ENCODE peak calls at places on chromosome 7, in five cellular contexts. K is gastrocnemius medialis, Y is A549, L is tibial nerve, F is transverse colon. E is an unnamed sample.
A peak's percentile ranks its signal among the peaks of the same experiment; 100 is the strongest.

GRCh38 chr7:130369831-130370230 is 10.5 kb upstream of the CPA1 start:
- DNase-seq in K (no peak), F (no peak), Y (no peak), L (no peak), E (no peak)

GRCh38 chr7:83732305-83732704 is 83.4 kb upstream of the SEMA3E start:
- DNase-seq in L (no peak), Y (no peak), F (no peak), K (no peak), E (no peak)

GRCh38 chr7:92833766-92834605 is 2.4 kb downstream of the CDK6 start:
- DNase-seq in Y (peak; percentile 80), L (peak; percentile 72), F (peak; percentile 88), K (peak; percentile 22), E (peak; percentile 40)

GRCh38 chr7:99139031-99139430 is 4.9 kb downstream of the SMURF1 start:
- DNase-seq in F (no peak), Y (no peak), L (no peak), K (no peak), E (no peak)

GRCh38 chr7:5143935-5144903 is 45.8 kb upstream of the WIPI2 start:
- DNase-seq in L (no peak), Y (no peak), F (peak; percentile 23), K (no peak), E (no peak)

GRCh38 chr7:43462836-43463235 is 120.1 kb upstream of the STK17A start:
- DNase-seq in F (no peak), Y (no peak), L (peak; percentile 29), K (no peak), E (no peak)

GRCh38 chr7:67359900-67360299 is 363.3 kb downstream of the TYW1 start:
- DNase-seq in Y (no peak), L (no peak), F (no peak), K (peak; percentile 10), E (no peak)

GRCh38 chr7:151057038-151057736 is 510 bp downstream of the CDK5 start:
- DNase-seq in L (no peak), F (no peak), K (no peak), Y (no peak), E (peak; percentile 74)

GRCh38 chr7:1550005-1550845 is 5.8 kb downstream of the TMEM184A start:
- DNase-seq in K (no peak), Y (no peak), L (no peak), F (no peak), E (no peak)

GRCh38 chr7:158880973-158881372 is 24.6 kb downstream of the DYNC2I1 start:
- DNase-seq in L (no peak), F (no peak), Y (no peak), K (no peak), E (no peak)

GRCh38 chr7:95730493-95731280 is 41.7 kb upstream of the DYNC1I1 start:
- DNase-seq in K (no peak), F (no peak), Y (no peak), L (no peak), E (no peak)

GRCh38 chr7:129851810-129852209 is 101.0 kb downstream of the UBE2H start:
- DNase-seq in F (no peak), L (no peak), Y (no peak), K (no peak), E (no peak)

GRCh38 chr7:55309040-55309991 is 55.8 kb upstream of the LANCL2 start:
- DNase-seq in F (peak; percentile 11), K (peak; percentile 23), L (no peak), Y (no peak), E (no peak)

GRCh38 chr7:49166441-49166840 is 242.1 kb downstream of the CDC14C start:
- DNase-seq in L (no peak), F (no peak), Y (peak; percentile 15), K (no peak), E (no peak)

GRCh38 chr7:112116894-112117293 is 89.3 kb downstream of the DOCK4 start:
- DNase-seq in L (no peak), F (no peak), Y (no peak), K (no peak), E (no peak)

GRCh38 chr7:55185941-55186609 is 167.3 kb downstream of the EGFR start:
- DNase-seq in L (no peak), F (no peak), K (peak; percentile 77), Y (peak; percentile 85), E (peak; percentile 100)

GRCh38 chr7:122628651-122629411 is 70.1 kb downstream of the RNF133 start:
- DNase-seq in F (no peak), Y (no peak), K (no peak), L (no peak), E (no peak)

GRCh38 chr7:158317238-158318205 is 270.1 kb downstream of the PTPRN2 start:
- DNase-seq in L (no peak), K (no peak), F (no peak), Y (no peak), E (no peak)

GRCh38 chr7:142383826-142384507 is 126.1 kb upstream of the PRSS58 start:
- DNase-seq in Y (no peak), F (no peak), L (no peak), K (no peak), E (no peak)

GRCh38 chr7:1667566-1668485 is 2.3 kb upstream of the ELFN1 start:
- DNase-seq in L (no peak), F (no peak), K (peak; percentile 8), Y (no peak), E (no peak)

GRCh38 chr7:7570584-7570983 is 3.9 kb downstream of the MIOS start:
- DNase-seq in F (no peak), K (no peak), L (no peak), Y (no peak), E (no peak)
- TF ChIP-seq POLR2A in F (no peak), K (no peak), L (no peak), Y (no peak), E (no peak)

DNA sequence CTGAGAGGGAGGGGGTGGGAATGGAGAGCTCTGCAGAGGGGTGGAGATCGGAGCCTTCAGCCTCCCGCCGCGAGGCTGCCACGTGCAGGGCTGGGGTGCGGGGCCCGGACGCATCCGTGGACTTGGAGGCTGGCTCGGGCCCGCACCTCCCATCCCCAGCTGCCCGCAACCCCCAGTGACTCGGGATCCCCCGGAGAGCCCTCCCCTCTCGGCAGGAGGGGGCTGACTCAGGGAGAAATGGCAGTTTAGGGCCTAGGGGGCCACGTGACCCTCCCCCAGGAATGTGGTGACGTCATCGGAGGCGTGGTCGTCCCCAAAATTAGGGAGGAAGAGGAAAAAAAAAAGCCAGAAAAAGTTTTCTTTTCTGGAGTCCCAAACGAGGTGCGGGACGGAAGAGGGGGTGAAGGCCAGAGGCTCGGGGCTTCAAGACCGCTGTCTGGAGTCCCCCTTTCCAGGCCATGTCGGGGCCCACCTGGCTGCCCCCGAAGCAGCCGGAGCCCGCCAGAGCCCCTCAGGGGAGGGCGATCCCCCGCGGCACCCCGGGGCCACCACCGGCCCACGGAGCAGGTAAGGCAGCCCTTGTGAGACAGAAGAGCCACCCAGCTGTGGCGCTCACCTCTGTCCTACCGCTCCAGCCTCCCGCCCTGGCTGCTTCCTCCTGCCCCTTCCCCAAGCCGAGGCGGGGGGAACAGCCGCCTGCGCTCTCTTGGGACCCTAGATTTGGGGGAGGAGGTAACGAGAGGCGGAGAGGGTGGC is at the start of gene TRIP6:
- DNase-seq in Y (peak; percentile 79), L (peak; percentile 95), K (peak; percentile 76), F (peak; percentile 87), E (peak; percentile 95)
- TF ChIP-seq POLR2A in Y (no peak), L (peak; percentile 54), K (peak; percentile 10), F (no peak), E (peak; percentile 14)

GRCh38 chr7:157138424-157139141 is at the start of gene UBE3C:
- DNase-seq in K (peak; percentile 86), Y (peak; percentile 95), F (peak; percentile 92), L (peak; percentile 79), E (peak; percentile 97)
- TF ChIP-seq POLR2A in K (peak; percentile 79), Y (peak; percentile 69), F (peak; percentile 55), L (peak; percentile 65), E (peak; percentile 87)

GRCh38 chr7:132489776-132490237 is 86.5 kb downstream of the PLXNA4 start:
- DNase-seq in Y (no peak), F (no peak), L (no peak), K (no peak), E (no peak)
- TF ChIP-seq POLR2A in Y (no peak), F (no peak), L (no peak), K (no peak), E (no peak)

DNA sequence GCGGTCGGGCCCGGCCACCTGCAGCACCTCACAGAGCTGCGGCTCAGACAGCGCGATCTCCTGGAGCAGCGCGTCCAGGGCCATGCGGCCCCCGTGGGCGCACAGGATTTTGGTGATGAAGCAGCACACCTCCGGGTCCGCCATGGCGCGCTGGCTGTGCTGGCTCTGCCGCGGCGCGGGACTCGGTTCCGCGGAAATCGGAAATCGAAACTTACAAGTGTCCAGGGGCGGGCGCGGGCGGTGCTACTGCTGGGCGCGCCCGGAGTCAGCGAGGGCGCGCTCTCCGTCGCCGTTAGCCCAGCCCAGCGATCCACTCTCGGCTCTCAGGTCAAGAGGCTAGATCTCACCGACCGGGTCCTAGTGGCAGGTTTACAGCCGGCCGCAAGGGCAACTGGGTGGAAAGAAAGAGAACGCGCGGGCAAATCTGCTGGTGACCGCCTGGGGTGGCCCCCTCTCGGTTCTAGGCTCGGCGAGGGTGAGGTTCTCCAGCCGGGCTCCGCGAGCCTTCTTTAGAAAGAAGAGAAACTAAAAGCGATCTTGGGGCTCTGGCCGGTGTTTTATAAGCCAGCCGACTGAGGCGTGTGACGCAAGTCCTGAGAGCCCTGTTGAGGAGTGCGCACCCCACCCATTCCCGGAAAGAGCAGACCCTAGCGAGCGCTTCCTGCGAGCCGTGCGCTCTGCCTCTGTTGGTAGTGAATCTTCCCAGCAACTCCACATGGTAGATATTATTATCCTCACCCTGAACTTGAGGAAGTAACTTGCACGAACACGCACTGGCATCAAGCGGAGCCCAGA is at the start of gene ZC3HAV1:
- DNase-seq in L (peak; percentile 84), F (peak; percentile 91), Y (peak; percentile 89), K (peak; percentile 73), E (peak; percentile 75)
- TF ChIP-seq POLR2A in L (peak; percentile 69), F (peak; percentile 91), Y (peak; percentile 51), K (peak; percentile 67), E (peak; percentile 66)

DNA sequence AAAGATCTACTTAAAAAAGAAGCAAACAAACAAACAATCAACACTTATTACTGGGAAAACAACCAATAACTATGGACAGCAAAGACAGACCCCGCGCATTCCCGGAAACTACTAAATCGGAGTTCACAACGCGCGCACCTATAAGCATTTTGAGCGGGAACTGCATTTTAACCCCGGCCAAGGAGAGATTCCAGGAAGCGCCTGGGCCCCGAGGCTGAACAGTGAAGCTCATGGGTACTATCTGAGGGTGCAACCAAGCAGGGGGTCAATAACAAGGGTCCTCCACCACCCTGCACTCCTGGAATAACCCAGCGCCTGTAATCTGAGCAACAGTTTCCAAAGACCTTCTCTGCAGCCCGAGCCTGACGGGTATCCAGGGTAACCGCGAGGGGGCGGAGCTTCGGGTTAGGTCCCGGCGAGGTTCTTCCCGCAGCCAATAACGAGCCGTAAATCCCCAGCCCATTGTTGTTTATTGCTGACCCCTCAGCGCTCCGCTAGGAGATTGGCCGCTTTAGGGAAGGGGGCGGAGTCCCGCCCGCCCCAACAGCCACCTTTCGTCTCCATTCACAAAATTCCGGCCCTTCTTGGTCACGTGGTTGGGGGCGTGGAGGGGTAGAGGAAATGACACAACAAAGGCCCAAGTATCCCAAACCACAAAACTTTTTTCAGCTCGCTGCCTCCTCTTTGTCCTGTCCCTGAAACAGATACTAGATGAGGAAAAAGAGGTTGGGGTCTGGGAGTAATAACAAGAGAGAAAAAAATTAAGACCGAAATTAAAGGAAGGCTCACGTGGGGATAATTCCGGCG is 1.7 kb upstream of the ETV1 start:
- DNase-seq in K (peak; percentile 91), F (peak; percentile 92), Y (peak; percentile 93), L (peak; percentile 99), E (peak; percentile 87)
- TF ChIP-seq POLR2A in K (peak; percentile 25), F (peak; percentile 26), Y (no peak), L (peak; percentile 53), E (peak; percentile 37)

DNA sequence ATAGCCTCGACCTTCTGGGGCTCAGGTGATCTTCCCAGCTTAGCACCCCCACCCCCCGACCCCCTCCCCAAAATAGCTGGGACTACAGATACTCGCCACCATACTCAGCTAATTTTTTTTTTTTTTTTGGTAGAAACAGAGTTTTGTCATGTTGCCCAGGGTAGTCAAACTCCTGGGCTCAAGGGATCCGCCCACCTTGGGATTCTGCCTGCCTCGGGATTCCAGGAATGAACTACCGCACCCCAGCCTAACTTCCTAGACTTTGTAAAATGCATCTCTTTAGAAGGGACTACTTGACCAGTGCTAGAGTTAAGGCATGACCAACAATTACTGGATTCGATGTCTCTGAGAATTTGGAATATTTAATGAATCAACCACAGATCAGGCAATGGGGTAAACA is 85.9 kb downstream of the MDFIC start:
- DNase-seq in K (no peak), Y (no peak), L (no peak), F (no peak), E (no peak)
- TF ChIP-seq POLR2A in K (no peak), Y (no peak), L (no peak), F (no peak), E (no peak)

E was measured in H54.